ENCODE peak calls at places on chromosomes 1 and 21, in four cellular contexts. U is K562, Z is HepG2, S is H1. D is an unnamed sample.

GRCh38 chr1:19392221-19392620 is 80.1 kb downstream of the SLC66A1 start:
- DNase-seq in Z (no peak), S (no peak), U (no peak), D (no peak)

GRCh38 chr1:174191255-174191906 is 32.1 kb downstream of the RABGAP1L start:
- DNase-seq in Z (no peak), S (no peak), U (no peak), D (no peak)

GRCh38 chr1:61084560-61084991 is 2.2 kb downstream of the NFIA start:
- DNase-seq in Z (no peak), U (no peak), S (no peak), D (no peak)

GRCh38 chr1:167518331-167518700 is at the start of gene CD247:
- DNase-seq in U (no peak), S (no peak), Z (no peak), D (no peak)

GRCh38 chr1:217889401-217889800 is 258.3 kb downstream of the SPATA17 start:
- DNase-seq in S (peak), U (no peak), Z (no peak), D (no peak)

GRCh38 chr1:69947837-69948236 is 257.5 kb downstream of the LRRC40 start:
- DNase-seq in S (no peak), U (no peak), Z (no peak), D (no peak)

GRCh38 chr21:36647279-36648093 is 51.4 kb upstream of the SIM2 start:
- DNase-seq in S (no peak), U (no peak), Z (peak), D (no peak)

GRCh38 chr1:111723871-111724270 is 15.3 kb downstream of the INKA2 start:
- DNase-seq in U (no peak), S (no peak), Z (no peak), D (no peak)

GRCh38 chr1:155121249-155121648 is 6.4 kb upstream of the EFNA1 start:
- DNase-seq in S (no peak), U (no peak), Z (no peak), D (no peak)

GRCh38 chr1:180911640-180912161 is 996 bp upstream of the KIAA1614 start:
- DNase-seq in U (no peak), Z (no peak), S (no peak), D (no peak)

GRCh38 chr1:105087496-105087895 is 1337.8 kb downstream of the AMY1C start:
- DNase-seq in U (no peak), Z (no peak), S (no peak), D (no peak)

GRCh38 chr1:71083271-71083670 is 2.4 kb upstream of the ZRANB2 start:
- DNase-seq in Z (no peak), U (no peak), S (no peak), D (no peak)

GRCh38 chr1:64484651-64485050 is 14.7 kb downstream of the CACHD1 start:
- DNase-seq in Z (no peak), S (no peak), U (no peak), D (no peak)

GRCh38 chr1:112544011-112544688 is 35.4 kb downstream of the WNT2B start:
- DNase-seq in S (no peak), U (no peak), Z (peak), D (no peak)

GRCh38 chr1:92843046-92843423 is 11.2 kb downstream of the RPL5 start:
- DNase-seq in S (no peak), Z (no peak), U (no peak), D (no peak)

GRCh38 chr1:100232156-100232555 is 17.5 kb downstream of the DBT start:
- DNase-seq in S (no peak), Z (no peak), U (no peak), D (no peak)

GRCh38 chr1:226980565-226981385 is 40.7 kb downstream of the COQ8A start:
- DNase-seq in U (no peak), Z (no peak), S (no peak), D (no peak)

GRCh38 chr1:30270468-30270867 is 452.9 kb downstream of the MATN1 start:
- DNase-seq in U (no peak), Z (no peak), S (no peak), D (no peak)

GRCh38 chr1:231688989-231689388 is 62.4 kb downstream of the DISC1 start:
- DNase-seq in Z (no peak), S (no peak), U (no peak), D (no peak)

GRCh38 chr1:167056529-167057296 is 33.5 kb downstream of the GPA33 start:
- DNase-seq in S (no peak), Z (no peak), U (no peak), D (no peak)

GRCh38 chr1:202835548-202836072 is 24.9 kb downstream of the PCAT6 start:
- DNase-seq in S (no peak), U (no peak), Z (no peak), D (no peak)
- TF ChIP-seq CBX5 in S (no peak), U (no peak), Z (no peak), D (no peak)

DNA sequence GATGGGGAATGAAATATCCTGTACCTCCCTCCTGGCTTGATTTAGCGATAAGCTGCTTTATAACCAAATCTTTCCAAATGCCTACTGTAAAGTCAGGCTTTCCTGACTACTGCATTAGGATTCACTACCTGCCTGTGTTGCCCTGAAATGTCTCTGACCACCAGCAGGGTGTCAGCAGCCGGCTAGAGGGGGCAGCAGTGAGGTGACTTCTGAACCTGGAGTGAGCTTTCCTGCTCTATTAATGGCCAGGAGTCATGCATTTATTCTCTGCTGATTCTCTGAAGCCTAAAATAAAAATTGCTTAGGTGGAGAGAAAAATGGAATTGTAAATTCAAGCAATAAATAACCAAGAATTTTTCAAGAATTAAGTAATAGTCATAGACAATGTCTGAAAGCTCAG is 2.5 kb downstream of the BACE2 start:
- DNase-seq in U (peak), Z (peak), S (no peak), D (no peak)
- TF ChIP-seq CBX5 in U (no peak), Z (no peak), S (no peak), D (no peak)

DNA sequence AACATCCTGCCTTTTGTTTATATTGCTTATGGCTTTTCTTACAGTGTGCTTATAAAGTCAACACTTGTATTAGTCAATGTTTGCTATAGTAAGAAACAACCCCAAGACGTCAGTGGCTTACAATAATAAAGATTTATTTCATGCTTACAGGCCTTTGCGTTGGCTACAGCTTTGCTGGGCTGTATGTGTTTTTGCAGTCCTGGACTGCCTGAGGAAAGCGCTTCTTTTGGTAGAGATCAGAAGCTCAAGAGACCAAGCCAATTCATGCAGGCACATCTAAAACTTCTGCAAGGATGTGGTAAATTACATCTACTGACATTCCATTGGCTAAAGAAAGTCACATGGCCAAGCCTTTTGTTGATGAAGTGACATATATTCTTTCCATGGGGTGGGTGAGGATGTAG is 17.5 kb upstream of the PRKAA2 start:
- DNase-seq in U (no peak), Z (peak), S (no peak), D (no peak)
- TF ChIP-seq CBX5 in U (no peak), Z (no peak), S (no peak), D (no peak)

GRCh38 chr1:110355321-110355720 is 16.1 kb downstream of the RBM15 start:
- DNase-seq in S (no peak), Z (no peak), U (no peak), D (no peak)

GRCh38 chr1:110361856-110362255 is 22.7 kb downstream of the RBM15 start:
- DNase-seq in Z (no peak), S (no peak), U (no peak), D (no peak)

DNA sequence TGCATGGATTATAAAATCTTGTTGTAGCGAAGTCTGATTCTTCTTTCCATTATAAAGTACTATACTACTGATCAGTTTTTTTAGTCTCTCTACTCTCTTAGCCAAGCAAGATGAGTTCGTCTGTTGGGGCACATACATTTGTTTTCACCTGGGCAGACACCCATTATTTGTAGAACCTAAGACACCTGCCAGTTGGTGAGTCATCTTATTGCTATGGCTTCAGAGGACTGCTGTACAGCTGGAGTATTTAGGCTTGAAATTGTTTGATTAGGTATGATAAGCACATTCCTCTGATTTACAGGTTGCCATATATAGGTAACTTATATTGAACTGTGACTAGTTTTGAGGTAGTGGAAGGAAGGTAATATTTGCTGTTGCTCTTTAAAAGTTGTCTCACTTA is 17.2 kb downstream of the RBM15 start:
- DNase-seq in Z (no peak), U (no peak), S (no peak), D (no peak)
- TF ChIP-seq CBX5 in Z (no peak), U (no peak), S (no peak), D (no peak)

DNA sequence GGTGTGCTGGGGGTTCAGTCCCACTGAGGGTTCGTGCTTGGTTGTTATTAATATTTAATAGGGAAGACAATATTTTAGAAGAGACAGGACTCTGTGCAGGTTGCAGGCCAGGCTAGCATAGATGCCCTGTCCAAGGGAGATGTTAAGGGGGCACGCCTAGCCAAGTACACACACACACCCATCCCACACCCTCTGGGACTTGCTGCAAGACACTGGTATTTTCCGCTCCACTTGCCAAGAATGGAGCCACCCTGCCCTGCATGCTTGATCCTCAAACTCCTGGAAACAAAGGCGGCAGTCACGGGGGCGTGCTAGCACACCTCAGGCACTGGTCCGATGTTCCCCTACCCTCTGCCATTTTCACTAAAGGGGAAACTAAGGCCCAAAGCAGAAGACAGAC is 99.1 kb downstream of the MRPL37 start:
- DNase-seq in U (no peak), S (no peak), Z (no peak), D (no peak)
- TF ChIP-seq CBX5 in U (no peak), S (no peak), Z (no peak), D (no peak)

GRCh38 chr21:25966308-25966707 is 204.3 kb downstream of the APP start:
- DNase-seq in U (no peak), S (no peak), Z (no peak), D (no peak)

GRCh38 chr21:25970254-25970930 is 200.2 kb downstream of the APP start:
- DNase-seq in U (no peak), S (no peak), Z (no peak), D (no peak)

GRCh38 chr21:25964009-25964408 is 206.6 kb downstream of the APP start:
- DNase-seq in S (no peak), Z (no peak), U (no peak), D (no peak)

GRCh38 chr21:25964926-25965325 is 205.6 kb downstream of the APP start:
- DNase-seq in Z (no peak), S (no peak), U (no peak), D (no peak)

GRCh38 chr21:25967566-25968438 is 202.8 kb downstream of the APP start:
- DNase-seq in S (no peak), U (no peak), Z (no peak), D (peak)
- TF ChIP-seq CBX5 in S (no peak), U (no peak), Z (no peak), D (no peak)

D was measured in GM12878.